ENCODE peak calls at places on chromosomes 5 and 9, in four cellular contexts. One of them, this sample, is unnamed.

GRCh38 chr9:130952065-130952762 is 13.2 kb upstream of the FIBCD1 start:
- DNase-seq in thyroid gland: no peak
- DNase-seq in progenitor cell of endocrine pancreas: no peak
- DNase-seq in tibial artery: no peak
- DNase-seq in this sample: no peak

GRCh38 chr5:95141141-95141540 is 143.8 kb downstream of the MCTP1 start:
- DNase-seq in progenitor cell of endocrine pancreas: no peak
- DNase-seq in thyroid gland: no peak
- DNase-seq in tibial artery: no peak
- DNase-seq in this sample: no peak

GRCh38 chr9:130994135-130994534 is 14.8 kb upstream of the LAMC3 start:
- DNase-seq in tibial artery: no peak
- DNase-seq in thyroid gland: no peak
- DNase-seq in progenitor cell of endocrine pancreas: no peak
- DNase-seq in this sample: no peak

GRCh38 chr5:39624268-39624886 is 199.6 kb upstream of the DAB2 start:
- DNase-seq in thyroid gland: no peak
- DNase-seq in tibial artery: no peak
- DNase-seq in progenitor cell of endocrine pancreas: no peak
- DNase-seq in this sample: peak; percentile 14

GRCh38 chr5:174427304-174427703 is 297.1 kb upstream of the MSX2 start:
- DNase-seq in progenitor cell of endocrine pancreas: no peak
- DNase-seq in thyroid gland: no peak
- DNase-seq in tibial artery: no peak
- DNase-seq in this sample: no peak

GRCh38 chr9:69023650-69024049 is 9.7 kb upstream of the PRKACG start:
- DNase-seq in thyroid gland: no peak
- DNase-seq in progenitor cell of endocrine pancreas: no peak
- DNase-seq in tibial artery: no peak
- DNase-seq in this sample: no peak

GRCh38 chr5:102049517-102049916 is 246.6 kb downstream of the SLCO4C1 start:
- DNase-seq in progenitor cell of endocrine pancreas: no peak
- DNase-seq in tibial artery: no peak
- DNase-seq in thyroid gland: no peak
- DNase-seq in this sample: no peak

GRCh38 chr9:27292646-27293045 is 4.3 kb downstream of the EQTN start:
- DNase-seq in progenitor cell of endocrine pancreas: no peak
- DNase-seq in tibial artery: no peak
- DNase-seq in thyroid gland: no peak
- DNase-seq in this sample: peak; percentile 88

GRCh38 chr9:88173378-88173999 is 35.2 kb upstream of the SPATA31C2 start:
- DNase-seq in tibial artery: peak; percentile 45
- DNase-seq in thyroid gland: peak; percentile 36
- DNase-seq in progenitor cell of endocrine pancreas: no peak
- DNase-seq in this sample: peak; percentile 80

GRCh38 chr5:1208743-1209551 is 7.6 kb downstream of the SLC6A19 start:
- DNase-seq in tibial artery: no peak
- DNase-seq in progenitor cell of endocrine pancreas: no peak
- DNase-seq in thyroid gland: peak; percentile 58
- DNase-seq in this sample: peak; percentile 5

DNA sequence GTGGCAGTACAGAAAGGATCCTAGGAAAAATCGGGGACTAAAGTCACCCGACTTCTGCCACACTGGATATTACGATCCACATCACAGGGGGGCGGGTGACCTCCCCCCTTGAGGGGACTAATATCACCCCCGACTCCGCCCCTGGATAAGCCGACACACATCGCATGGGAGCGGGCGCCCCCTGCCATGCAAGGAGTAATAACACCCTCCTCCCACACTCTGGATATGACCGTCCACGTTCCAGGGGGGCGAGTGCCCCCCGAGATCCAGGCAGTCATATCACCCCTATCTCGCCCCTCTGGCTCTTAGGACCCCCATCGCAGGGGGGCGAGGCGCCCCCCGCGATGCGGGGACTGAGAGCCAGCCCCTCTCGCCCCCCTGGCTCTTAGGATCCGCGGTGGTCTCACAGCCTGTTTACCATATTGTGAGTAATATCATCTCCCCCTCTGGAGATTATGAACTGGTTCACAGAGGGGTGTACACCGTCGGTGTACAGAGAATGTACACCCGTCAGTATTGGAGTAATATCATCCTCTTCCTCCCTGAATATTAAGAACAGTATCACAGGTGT is 423.0 kb downstream of the DIRAS2 start:
- DNase-seq in thyroid gland: peak; percentile 28
- DNase-seq in progenitor cell of endocrine pancreas: no peak
- DNase-seq in tibial artery: no peak
- DNase-seq in this sample: no peak
- TF ChIP-seq CTCF in thyroid gland: no peak
- TF ChIP-seq CTCF in progenitor cell of endocrine pancreas: peak; percentile 49
- TF ChIP-seq CTCF in tibial artery: peak; percentile 11
- TF ChIP-seq CTCF in this sample: peak; percentile 21

GRCh38 chr5:129094924-129095797 is 612 bp downstream of the ISOC1 start:
- DNase-seq in tibial artery: peak; percentile 36
- DNase-seq in thyroid gland: peak; percentile 66
- DNase-seq in progenitor cell of endocrine pancreas: peak; percentile 52
- DNase-seq in this sample: peak; percentile 18
- TF ChIP-seq CTCF in tibial artery: no peak
- TF ChIP-seq CTCF in thyroid gland: no peak
- TF ChIP-seq CTCF in progenitor cell of endocrine pancreas: peak; percentile 30
- TF ChIP-seq CTCF in this sample: peak; percentile 6

GRCh38 chr9:17587113-17587512 is 8.2 kb downstream of the SH3GL2 start:
- DNase-seq in tibial artery: no peak
- DNase-seq in thyroid gland: no peak
- DNase-seq in progenitor cell of endocrine pancreas: no peak
- DNase-seq in this sample: no peak
- TF ChIP-seq CTCF in tibial artery: no peak
- TF ChIP-seq CTCF in thyroid gland: no peak
- TF ChIP-seq CTCF in progenitor cell of endocrine pancreas: no peak
- TF ChIP-seq CTCF in this sample: no peak

GRCh38 chr9:38371495-38371894 is 21.0 kb upstream of the ALDH1B1 start:
- DNase-seq in thyroid gland: peak; percentile 76
- DNase-seq in tibial artery: no peak
- DNase-seq in progenitor cell of endocrine pancreas: no peak
- DNase-seq in this sample: peak; percentile 52
- TF ChIP-seq CTCF in thyroid gland: peak; percentile 14
- TF ChIP-seq CTCF in tibial artery: peak; percentile 59
- TF ChIP-seq CTCF in progenitor cell of endocrine pancreas: peak; percentile 54
- TF ChIP-seq CTCF in this sample: peak; percentile 50

GRCh38 chr9:106025449-106025848 is 331.1 kb downstream of the TMEM38B start:
- DNase-seq in tibial artery: no peak
- DNase-seq in progenitor cell of endocrine pancreas: no peak
- DNase-seq in thyroid gland: no peak
- DNase-seq in this sample: no peak
- TF ChIP-seq CTCF in tibial artery: no peak
- TF ChIP-seq CTCF in progenitor cell of endocrine pancreas: peak; percentile 36
- TF ChIP-seq CTCF in thyroid gland: no peak
- TF ChIP-seq CTCF in this sample: no peak

GRCh38 chr5:170691623-170692022 is 91.9 kb upstream of the GABRP start:
- DNase-seq in tibial artery: no peak
- DNase-seq in progenitor cell of endocrine pancreas: no peak
- DNase-seq in thyroid gland: no peak
- DNase-seq in this sample: no peak
- TF ChIP-seq CTCF in tibial artery: no peak
- TF ChIP-seq CTCF in progenitor cell of endocrine pancreas: peak; percentile 13
- TF ChIP-seq CTCF in thyroid gland: no peak
- TF ChIP-seq CTCF in this sample: no peak

This sample was measured in AG10803.